ENCODE peak calls at places on chromosome 1, in six cellular contexts. V is spleen; B is iPS DF 6.9; T is CD8-positive, alpha-beta memory T cell; N is uterus; Y is HCT116. Z is an unnamed sample.

GRCh38 chr1:163874070-163874469 is 552.3 kb downstream of the NUF2 start:
- DNase-seq in B (no peak), V (no peak), N (no peak), T (no peak), Y (no peak), Z (no peak)

GRCh38 chr1:145782166-145783099 is 41.5 kb downstream of the RNF115 start:
- DNase-seq in B (no peak), T (no peak), V (no peak), Y (peak; percentile 77), N (no peak), Z (no peak)

GRCh38 chr1:21301794-21302440 is 11.7 kb upstream of the ECE1 start:
- DNase-seq in V (no peak), N (no peak), B (no peak), Y (no peak), T (no peak), Z (no peak)

GRCh38 chr1:39845569-39846566 is 37.4 kb downstream of the TRIT1 start:
- DNase-seq in B (no peak), N (peak; percentile 44), Y (no peak), T (peak; percentile 79), V (peak; percentile 90), Z (peak; percentile 92)

GRCh38 chr1:205942631-205943159 is 561 bp downstream of the SLC26A9 start:
- DNase-seq in T (no peak), Y (no peak), B (no peak), N (no peak), V (no peak), Z (no peak)

GRCh38 chr1:173478099-173478555 is 992 bp downstream of the PRDX6 start:
- DNase-seq in V (no peak), Y (peak; percentile 12), B (no peak), N (peak; percentile 71), T (no peak), Z (no peak)

GRCh38 chr1:6116137-6116536 is 64.0 kb downstream of the CHD5 start:
- DNase-seq in T (no peak), B (no peak), N (no peak), V (no peak), Y (no peak), Z (no peak)

GRCh38 chr1:55868026-55868425 is 652.9 kb upstream of the USP24 start:
- DNase-seq in V (no peak), N (no peak), B (no peak), Y (no peak), T (no peak), Z (no peak)

GRCh38 chr1:79188371-79188770 is 181.8 kb upstream of the ADGRL4 start:
- DNase-seq in B (no peak), V (no peak), N (no peak), Y (no peak), T (no peak), Z (no peak)

GRCh38 chr1:63512584-63512983 is 10.4 kb downstream of the ITGB3BP start:
- DNase-seq in N (no peak), B (no peak), Y (no peak), V (no peak), T (no peak), Z (no peak)

GRCh38 chr1:66644331-66644730 is 107.9 kb upstream of the DYNLT5 start:
- DNase-seq in B (no peak), N (no peak), T (no peak), Y (no peak), V (no peak), Z (no peak)

GRCh38 chr1:10308001-10308400 is 90.9 kb upstream of the PGD start:
- DNase-seq in B (no peak), V (no peak), Y (no peak), T (no peak), N (no peak), Z (peak; percentile 48)

GRCh38 chr1:65045022-65045786 is 78.9 kb upstream of the JAK1 start:
- DNase-seq in Y (no peak), V (no peak), N (no peak), B (no peak), T (no peak), Z (no peak)

GRCh38 chr1:945910-946565 is 13.0 kb downstream of the NOC2L start:
- DNase-seq in T (no peak), V (no peak), B (no peak), N (no peak), Y (no peak), Z (no peak)

GRCh38 chr1:944341-945325 is 14.4 kb downstream of the NOC2L start:
- DNase-seq in V (no peak), B (no peak), T (no peak), Y (no peak), N (peak; percentile 83), Z (no peak)

GRCh38 chr1:950268-950667 is 8.8 kb downstream of the NOC2L start:
- DNase-seq in N (no peak), B (no peak), Y (no peak), V (no peak), T (no peak), Z (no peak)

GRCh38 chr1:950881-951280 is 8.2 kb downstream of the NOC2L start:
- DNase-seq in V (no peak), T (no peak), Y (no peak), N (no peak), B (no peak), Z (no peak)

GRCh38 chr1:947958-948357 is 11.1 kb downstream of the NOC2L start:
- DNase-seq in T (no peak), B (no peak), N (no peak), V (no peak), Y (no peak), Z (no peak)
- H3K36me3 ChIP-seq in T (peaks cover 28% of the 10 kb centered on the region), B (peaks cover 47% of the 10 kb centered on the region), N (no peaks in the 10 kb centered on the region), V (peaks cover 86% of the 10 kb centered on the region), Y (peaks cover 27% of the 10 kb centered on the region), Z (peaks cover 57% of the 10 kb centered on the region)

GRCh38 chr1:36352910-36353878 is 29.7 kb upstream of the EVA1B start:
- DNase-seq in T (no peak), Y (no peak), B (no peak), V (peak; percentile 51), N (no peak), Z (no peak)
- H3K4me1 ChIP-seq in T (peaks cover 21% of the 10 kb centered on the region), Y (peaks cover 6% of the 10 kb centered on the region), B (peaks cover 2% of the 10 kb centered on the region), V (peaks cover 42% of the 10 kb centered on the region), N (no peaks in the 10 kb centered on the region), Z (peaks cover 24% of the 10 kb centered on the region)

GRCh38 chr1:93321720-93322119 is 24.0 kb upstream of the DR1 start:
- DNase-seq in B (no peak), V (no peak), N (no peak), T (no peak), Y (no peak), Z (no peak)

GRCh38 chr1:93328809-93329477 is 16.8 kb upstream of the DR1 start:
- DNase-seq in T (no peak), B (no peak), V (no peak), Y (no peak), N (no peak), Z (no peak)

GRCh38 chr1:93322349-93322748 is 23.4 kb upstream of the DR1 start:
- DNase-seq in T (no peak), B (no peak), N (no peak), Y (no peak), V (no peak), Z (no peak)

GRCh38 chr1:93323185-93323820 is 22.4 kb upstream of the DR1 start:
- DNase-seq in V (no peak), T (no peak), N (no peak), B (no peak), Y (no peak), Z (no peak)

DNA sequence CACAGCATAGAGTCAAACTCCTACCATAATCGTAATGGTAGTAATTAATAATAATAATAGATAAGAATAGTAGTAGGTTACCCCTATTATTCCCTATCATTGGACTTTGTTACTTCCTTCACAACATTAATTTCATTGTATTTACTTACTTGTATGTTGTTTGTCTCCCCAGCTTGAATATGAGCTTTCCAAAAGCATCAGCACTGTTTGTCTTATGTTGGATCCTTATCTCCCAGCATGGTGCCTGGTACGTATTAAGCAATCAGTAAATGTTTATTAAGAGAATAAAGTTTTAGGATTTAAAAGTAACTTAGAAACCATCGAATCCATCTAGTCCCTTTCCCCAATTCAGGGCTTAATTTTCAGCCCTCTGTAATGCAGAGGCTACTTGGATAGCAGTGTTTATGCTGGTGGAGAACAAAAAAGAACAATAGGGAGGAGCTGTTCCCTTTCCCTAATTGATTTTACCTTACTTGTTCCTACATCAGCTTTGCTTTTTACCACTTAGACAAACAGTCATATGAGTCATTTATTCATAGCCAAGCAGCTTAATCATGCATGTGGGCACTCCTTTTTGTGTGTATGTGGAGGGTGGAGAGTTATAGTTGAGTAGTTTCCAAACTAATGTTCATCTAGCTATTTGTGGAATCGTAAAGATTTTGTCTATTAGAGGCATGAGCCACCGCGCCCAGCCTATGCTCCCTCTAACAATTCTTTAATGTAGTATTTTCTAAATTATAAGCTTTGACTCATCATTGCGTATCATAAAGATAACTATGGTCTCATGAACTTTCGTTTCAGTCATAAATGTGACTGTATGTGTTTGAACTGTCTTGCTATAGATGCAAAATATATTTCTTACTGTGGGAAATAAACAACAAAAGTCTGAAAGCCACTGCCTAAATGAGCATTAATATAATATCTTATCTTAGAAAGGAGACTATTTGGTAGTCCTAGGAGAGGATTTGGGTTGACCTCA is 20.9 kb upstream of the DR1 start:
- DNase-seq in T (no peak), Y (peak; percentile 35), B (no peak), V (no peak), N (no peak), Z (no peak)
- H3K27ac ChIP-seq in T (no peak overlapping the region), Y (no peak overlapping the region), B (no peak overlapping the region), V (no peak overlapping the region), N (no peak overlapping the region), Z (no peak overlapping the region)

GRCh38 chr1:212878418-212878817 is 20.3 kb downstream of the FLVCR1 start:
- DNase-seq in Y (no peak), B (no peak), T (no peak), N (no peak), V (no peak), Z (no peak)
- H3K36me3 ChIP-seq in Y (peaks cover 24% of the 10 kb centered on the region), B (peaks cover 15% of the 10 kb centered on the region), T (peaks cover 8% of the 10 kb centered on the region), N (no peaks in the 10 kb centered on the region), V (peaks cover 26% of the 10 kb centered on the region), Z (peaks cover 10% of the 10 kb centered on the region)

GRCh38 chr1:246365708-246366107 is 141.4 kb downstream of the SMYD3 start:
- DNase-seq in B (no peak), T (no peak), V (no peak), N (no peak), Y (no peak), Z (no peak)
- H3K4me1 ChIP-seq in B (no peaks in the 10 kb centered on the region), T (no peaks in the 10 kb centered on the region), V (no peaks in the 10 kb centered on the region), N (no peaks in the 10 kb centered on the region), Y (no peaks in the 10 kb centered on the region), Z (peaks cover 8% of the 10 kb centered on the region)

DNA sequence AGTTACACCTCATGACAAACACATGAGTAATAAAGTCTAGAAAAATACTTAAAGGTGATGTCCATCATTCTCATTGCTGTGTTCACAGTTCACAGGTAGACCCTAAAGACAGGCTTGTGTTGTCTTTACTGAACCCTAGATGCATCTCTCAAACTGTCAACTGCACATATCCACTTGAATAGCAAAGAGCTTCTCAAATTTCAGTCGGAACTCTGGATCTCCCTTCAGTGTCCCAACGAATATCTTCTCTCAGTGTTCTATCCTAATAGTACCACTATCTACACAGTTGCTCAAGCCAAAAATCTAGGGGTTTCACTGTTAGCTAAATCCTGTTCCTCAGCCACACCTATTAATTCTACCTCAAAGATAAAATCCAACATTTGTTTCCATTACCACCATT is 50.6 kb upstream of the BOLA1 start:
- DNase-seq in B (no peak), N (no peak), Y (no peak), V (no peak), T (peak; percentile 0), Z (no peak)
- H3K27ac ChIP-seq in B (no peak overlapping the region), N (peak overlapping the region; percentile 85), Y (peak overlapping the region; percentile 86), V (peak overlapping the region; percentile 88), T (no peak overlapping the region), Z (peak overlapping the region; percentile 83)